ENCODE peak calls at places on chromosomes 7 and 10, in five cellular contexts. M is SK-N-MC, P is transverse colon, R is lower lobe of right lung, T is OCI-LY7. B is an unnamed sample. For H3K36me3, the result is how much of the 10 kb centered on the place peaks cover.

GRCh38 chr10:119333146-119333792 is 125.9 kb downstream of the GRK5 start:
- DNase-seq in M (no peak), P (no peak), R (no peak), T (peak), B (no peak)

GRCh38 chr7:90178592-90179279 is 24.5 kb downstream of the STEAP1 start:
- DNase-seq in M (no peak), P (no peak), R (no peak), T (no peak), B (no peak)

GRCh38 chr7:45661302-45661995 is 87.3 kb downstream of the ADCY1 start:
- DNase-seq in M (no peak), P (no peak), R (no peak), T (no peak), B (no peak)

GRCh38 chr7:81195033-81195432 is 276.2 kb upstream of the SEMA3C start:
- DNase-seq in M (no peak), P (no peak), R (no peak), T (no peak), B (no peak)

GRCh38 chr10:44180321-44181154 is 204.4 kb downstream of the CXCL12 start:
- DNase-seq in M (no peak), P (no peak), R (no peak), T (no peak), B (no peak)

GRCh38 chr10:128604025-128604424 is 477.8 kb upstream of the MKI67 start:
- DNase-seq in M (no peak), P (peak), R (no peak), T (no peak), B (no peak)

GRCh38 chr10:17202506-17202905 is 1.0 kb upstream of the TRDMT1 start:
- DNase-seq in M (no peak), P (no peak), R (no peak), T (no peak), B (no peak)

GRCh38 chr7:36605261-36605660 is 119.0 kb downstream of the AOAH start:
- DNase-seq in M (no peak), P (no peak), R (no peak), T (no peak), B (no peak)

GRCh38 chr10:82150123-82150900 is 275.3 kb downstream of the NRG3 start:
- DNase-seq in M (no peak), P (peak), R (peak), T (peak), B (peak)

GRCh38 chr10:23375366-23375765 is 30.8 kb upstream of the C10orf67 start:
- DNase-seq in M (no peak), P (no peak), R (no peak), T (no peak), B (no peak)

GRCh38 chr7:23538301-23538700 is 6.5 kb upstream of the TRA2A start:
- DNase-seq in M (no peak), P (no peak), R (no peak), T (no peak), B (no peak)

GRCh38 chr10:47374611-47375536 is 9.2 kb downstream of the ZNF488 start:
- DNase-seq in M (no peak), P (no peak), R (no peak), T (no peak), B (no peak)

GRCh38 chr10:113529575-113529974 is 23.3 kb upstream of the HABP2 start:
- DNase-seq in M (no peak), P (no peak), R (no peak), T (no peak), B (no peak)

GRCh38 chr10:31353574-31353973 is 34.6 kb downstream of the ZEB1 start:
- DNase-seq in M (no peak), P (no peak), R (no peak), T (no peak), B (no peak)

GRCh38 chr7:28360739-28361138 is 51.6 kb upstream of the CREB5 start:
- DNase-seq in M (no peak), P (no peak), R (no peak), T (peak), B (no peak)

GRCh38 chr10:86942441-86943315 is 14.7 kb downstream of the MMRN2 start:
- DNase-seq in M (no peak), P (no peak), R (no peak), T (no peak), B (no peak)

GRCh38 chr7:134510646-134511045 is 16.7 kb upstream of the AKR1B10 start:
- DNase-seq in M (no peak), P (no peak), R (no peak), T (no peak), B (no peak)

GRCh38 chr10:77820349-77820748 is 106.2 kb downstream of the DLG5 start:
- DNase-seq in M (no peak), P (no peak), R (peak), T (no peak), B (peak)

GRCh38 chr10:13180788-13181187 is 19.4 kb downstream of the MCM10 start:
- DNase-seq in M (no peak), P (no peak), R (no peak), T (no peak), B (no peak)

GRCh38 chr7:156445997-156446761 is 194.4 kb upstream of the RNF32 start:
- DNase-seq in M (no peak), P (no peak), R (no peak), T (no peak), B (no peak)

GRCh38 chr7:159031750-159032149 is 112.9 kb downstream of the VIPR2 start:
- DNase-seq in M (no peak), P (peak), R (no peak), T (no peak), B (no peak)

GRCh38 chr10:131938681-131939080 is 37.9 kb downstream of the PPP2R2D start:
- DNase-seq in M (no peak), P (no peak), R (no peak), T (no peak), B (no peak)
- H3K36me3 ChIP-seq in M (under half), P (under half), R (half or more), T (half or more), B (under half)

GRCh38 chr10:50358411-50358810 is 107.1 kb upstream of the ASAH2 start:
- DNase-seq in M (no peak), P (no peak), R (no peak), T (no peak), B (no peak)
- H3K4me3 ChIP-seq in M (no peak), P (no peak), R (no peak), T (peak), B (no peak)

GRCh38 chr10:101781984-101782810 is 1.0 kb downstream of the NPM3 start:
- DNase-seq in M (no peak), P (no peak), R (no peak), T (peak), B (no peak)

GRCh38 chr10:101782811-101783735 is at the start of gene NPM3:
- DNase-seq in M (no peak), P (peak), R (peak), T (peak), B (peak)

GRCh38 chr10:101785801-101786200 is 2.6 kb upstream of the NPM3 start:
- DNase-seq in M (no peak), P (no peak), R (no peak), T (no peak), B (no peak)

GRCh38 chr10:101783736-101784118 is 481 bp upstream of the NPM3 start:
- DNase-seq in M (no peak), P (no peak), R (no peak), T (no peak), B (no peak)

DNA sequence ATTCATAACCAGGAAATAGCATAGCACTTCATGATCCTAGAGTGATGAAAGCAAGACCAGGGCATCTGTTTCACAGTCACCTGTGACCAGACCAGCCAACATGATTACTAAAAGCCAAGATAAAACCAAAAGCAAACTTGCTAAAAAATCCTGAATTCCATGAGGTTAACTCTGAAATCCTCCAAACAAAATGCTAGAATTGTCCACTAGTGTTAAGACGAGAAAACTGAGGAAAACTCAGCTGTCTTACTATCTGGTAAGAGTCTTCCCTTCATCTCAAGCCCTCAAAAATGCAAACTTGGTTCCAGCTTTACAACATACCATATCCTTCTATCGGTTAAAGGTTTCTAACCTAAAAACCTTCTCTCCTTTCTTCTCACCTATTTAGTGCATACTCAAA is 1.3 kb upstream of the NPM3 start:
- DNase-seq in M (no peak), P (no peak), R (no peak), T (no peak), B (no peak)
- H3K36me3 ChIP-seq in M (under half), P (under half), R (half or more), T (half or more), B (under half)

DNA sequence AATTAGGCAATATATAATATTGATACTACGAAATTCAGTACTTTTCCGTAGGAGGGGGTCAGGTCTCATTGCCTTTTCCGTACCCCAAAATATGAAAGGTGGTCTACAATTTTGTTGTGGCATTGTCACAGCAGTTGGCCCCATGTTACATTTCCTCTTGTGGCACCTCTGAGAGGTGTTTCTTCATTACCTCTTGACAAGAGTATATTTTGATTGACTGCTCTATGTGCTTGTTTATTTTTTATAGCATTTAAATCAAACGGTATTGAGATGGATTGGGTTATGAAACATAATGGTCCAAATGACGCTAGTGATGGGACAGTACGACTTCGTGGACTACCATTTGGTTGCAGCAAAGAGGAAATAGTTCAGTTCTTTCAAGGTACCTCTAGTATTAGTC is 4.2 kb upstream of the PBLD start:
- DNase-seq in M (no peak), P (no peak), R (no peak), T (no peak), B (no peak)
- H3K4me3 ChIP-seq in M (no peak), P (peak), R (no peak), T (peak), B (no peak)

GRCh38 chr10:103998803-103999202 is 31.9 kb downstream of the SLK start:
- DNase-seq in M (no peak), P (no peak), R (no peak), T (no peak), B (no peak)
- H3K36me3 ChIP-seq in M (under half), P (under half), R (half or more), T (under half), B (under half)

B was measured in thyroid gland.